ENCODE peak calls at places on chromosome 13, in seven cellular contexts. F is pancreas, Y is lung, R is GM12864, I is breast epithelium, C is PC-3, M is body of pancreas. N is an unnamed sample.

GRCh38 chr13:79861731-79862130 is 380.8 kb downstream of the NDFIP2 start:
- DNase-seq in Y (no peak), I (no peak), R (no peak), C (no peak), F (no peak), M (no peak), N (no peak)

GRCh38 chr13:113179374-113180230 is 21.2 kb downstream of the PROZ start:
- DNase-seq in M (no peak), I (no peak), F (no peak), R (no peak), Y (no peak), C (no peak), N (peak)

GRCh38 chr13:38309397-38309796 is 40.3 kb upstream of the UFM1 start:
- DNase-seq in Y (no peak), M (no peak), R (no peak), C (peak), F (no peak), I (no peak), N (no peak)

GRCh38 chr13:20414475-20415287 is 111.0 kb downstream of the CRYL1 start:
- DNase-seq in C (no peak), F (peak), I (no peak), M (no peak), R (no peak), Y (no peak), N (no peak)

GRCh38 chr13:40389081-40389641 is 277.3 kb downstream of the FOXO1 start:
- DNase-seq in M (no peak), R (no peak), F (no peak), C (no peak), I (no peak), Y (no peak), N (no peak)

GRCh38 chr13:97413694-97414093 is 20.3 kb upstream of the RAP2A start:
- DNase-seq in I (no peak), Y (no peak), R (no peak), M (no peak), F (no peak), C (no peak), N (no peak)

GRCh38 chr13:98252931-98253470 is 75.9 kb upstream of the RNF113B start:
- DNase-seq in F (no peak), Y (no peak), C (no peak), I (no peak), M (no peak), R (no peak), N (no peak)

GRCh38 chr13:59963383-59963782 is 200.3 kb downstream of the DIAPH3 start:
- DNase-seq in I (no peak), R (no peak), C (no peak), F (no peak), Y (no peak), M (no peak), N (no peak)

GRCh38 chr13:44237276-44237767 is 136.3 kb upstream of the SERP2 start:
- DNase-seq in C (peak), R (peak), Y (peak), I (peak), M (peak), F (no peak), N (no peak)

DNA sequence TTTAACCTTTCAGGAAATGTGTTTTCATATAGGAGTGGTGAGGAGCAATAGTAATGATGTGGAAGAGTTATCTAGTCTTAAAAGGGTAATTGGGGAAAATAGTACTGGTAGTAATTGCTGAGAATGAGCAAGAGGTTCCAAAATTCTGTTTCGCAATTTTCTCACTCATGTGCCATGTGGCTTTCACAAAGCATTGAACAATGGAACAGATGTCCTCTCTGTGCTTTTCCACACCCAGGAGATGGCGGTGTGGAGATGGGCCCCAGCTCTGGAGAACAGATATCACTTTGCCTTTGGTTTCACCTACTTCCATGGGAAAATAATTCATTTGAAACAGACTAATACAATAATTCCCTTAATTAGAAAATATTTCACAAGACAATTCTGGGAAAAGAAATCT is 170.0 kb upstream of the SLC10A2 start:
- DNase-seq in I (no peak), R (no peak), C (peak), F (no peak), M (no peak), Y (no peak), N (no peak)
- TF ChIP-seq CTCF in I (no peak), R (no peak), C (peak), F (no peak), M (no peak), Y (no peak), N (peak)

GRCh38 chr13:109881961-109882558 is 95.7 kb upstream of the IRS2 start:
- DNase-seq in F (no peak), Y (no peak), I (no peak), R (no peak), C (no peak), M (no peak), N (no peak)

GRCh38 chr13:109880371-109881346 is 94.3 kb upstream of the IRS2 start:
- DNase-seq in M (no peak), Y (no peak), I (no peak), F (no peak), R (no peak), C (no peak), N (no peak)

GRCh38 chr13:109883181-109884180 is 97.1 kb upstream of the IRS2 start:
- DNase-seq in R (no peak), Y (no peak), C (no peak), M (no peak), F (no peak), I (no peak), N (no peak)

GRCh38 chr13:109879338-109879737 is 93.0 kb upstream of the IRS2 start:
- DNase-seq in Y (no peak), I (no peak), M (no peak), F (no peak), C (no peak), R (no peak), N (no peak)

GRCh38 chr13:109881347-109881725 is 95.0 kb upstream of the IRS2 start:
- DNase-seq in R (no peak), Y (no peak), F (no peak), M (no peak), I (no peak), C (no peak), N (no peak)
- TF ChIP-seq CTCF in R (no peak), Y (no peak), F (no peak), M (no peak), I (no peak), C (no peak), N (no peak)

GRCh38 chr13:75687145-75687763 is 51.1 kb downstream of the LMO7 start:
- DNase-seq in M (no peak), R (no peak), Y (no peak), I (no peak), F (no peak), C (peak), N (no peak)

GRCh38 chr13:75689686-75690085 is 53.6 kb downstream of the LMO7 start:
- DNase-seq in I (no peak), F (no peak), M (no peak), Y (no peak), R (no peak), C (no peak), N (no peak)

GRCh38 chr13:75679459-75679858 is 43.3 kb downstream of the LMO7 start:
- DNase-seq in M (no peak), I (no peak), C (no peak), F (no peak), R (no peak), Y (no peak), N (no peak)

GRCh38 chr13:75691183-75691582 is 55.1 kb downstream of the LMO7 start:
- DNase-seq in R (no peak), I (no peak), C (peak), M (no peak), F (no peak), Y (no peak), N (no peak)

GRCh38 chr13:75685239-75685697 is 49.1 kb downstream of the LMO7 start:
- DNase-seq in C (peak), I (peak), F (no peak), M (no peak), R (no peak), Y (no peak), N (no peak)
- TF ChIP-seq CTCF in C (peak), I (no peak), F (no peak), M (peak), R (no peak), Y (no peak), N (peak)

GRCh38 chr13:29418026-29418425 is 177.5 kb downstream of the SLC7A1 start:
- DNase-seq in R (no peak), M (no peak), I (no peak), F (no peak), C (no peak), Y (no peak), N (no peak)
- TF ChIP-seq CTCF in R (peak), M (no peak), I (no peak), F (no peak), C (peak), Y (no peak), N (no peak)

DNA sequence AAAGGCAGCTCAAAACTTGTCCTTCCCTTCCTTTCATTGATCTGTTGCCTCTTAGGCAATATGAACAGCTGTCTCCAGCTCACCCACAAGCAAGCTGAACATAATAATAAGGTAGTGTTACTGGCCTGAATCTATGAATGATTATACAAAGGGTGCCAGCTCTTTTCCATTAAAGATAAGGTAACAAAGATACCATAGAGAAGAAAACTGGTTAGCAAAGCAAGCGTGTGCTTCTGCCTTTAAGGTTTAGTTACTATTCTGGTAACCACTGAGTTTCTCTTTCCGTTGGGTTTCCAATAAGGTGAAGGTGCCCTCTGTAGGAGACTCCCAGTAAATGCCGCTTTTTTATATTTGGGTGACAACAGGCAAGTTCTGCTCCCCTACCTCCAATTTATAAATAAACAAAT is 12.1 kb upstream of the DACH1 start:
- DNase-seq in Y (no peak), F (no peak), I (no peak), C (peak), R (peak), M (peak), N (no peak)
- TF ChIP-seq CTCF in Y (peak), F (peak), I (peak), C (peak), R (peak), M (peak), N (peak)

GRCh38 chr13:24921003-24921402 is 157.0 kb downstream of the RNF17 start:
- DNase-seq in C (peak), M (no peak), Y (no peak), F (no peak), I (no peak), R (no peak), N (no peak)

GRCh38 chr13:24923305-24923640 is 159.3 kb downstream of the RNF17 start:
- DNase-seq in R (peak), F (no peak), M (no peak), Y (no peak), C (peak), I (no peak), N (no peak)

GRCh38 chr13:24921881-24922280 is 157.9 kb downstream of the RNF17 start:
- DNase-seq in C (no peak), I (no peak), Y (no peak), M (no peak), F (no peak), R (no peak), N (no peak)

GRCh38 chr13:24925318-24926231 is 161.6 kb downstream of the RNF17 start:
- DNase-seq in R (no peak), C (no peak), M (no peak), Y (no peak), F (no peak), I (no peak), N (no peak)

DNA sequence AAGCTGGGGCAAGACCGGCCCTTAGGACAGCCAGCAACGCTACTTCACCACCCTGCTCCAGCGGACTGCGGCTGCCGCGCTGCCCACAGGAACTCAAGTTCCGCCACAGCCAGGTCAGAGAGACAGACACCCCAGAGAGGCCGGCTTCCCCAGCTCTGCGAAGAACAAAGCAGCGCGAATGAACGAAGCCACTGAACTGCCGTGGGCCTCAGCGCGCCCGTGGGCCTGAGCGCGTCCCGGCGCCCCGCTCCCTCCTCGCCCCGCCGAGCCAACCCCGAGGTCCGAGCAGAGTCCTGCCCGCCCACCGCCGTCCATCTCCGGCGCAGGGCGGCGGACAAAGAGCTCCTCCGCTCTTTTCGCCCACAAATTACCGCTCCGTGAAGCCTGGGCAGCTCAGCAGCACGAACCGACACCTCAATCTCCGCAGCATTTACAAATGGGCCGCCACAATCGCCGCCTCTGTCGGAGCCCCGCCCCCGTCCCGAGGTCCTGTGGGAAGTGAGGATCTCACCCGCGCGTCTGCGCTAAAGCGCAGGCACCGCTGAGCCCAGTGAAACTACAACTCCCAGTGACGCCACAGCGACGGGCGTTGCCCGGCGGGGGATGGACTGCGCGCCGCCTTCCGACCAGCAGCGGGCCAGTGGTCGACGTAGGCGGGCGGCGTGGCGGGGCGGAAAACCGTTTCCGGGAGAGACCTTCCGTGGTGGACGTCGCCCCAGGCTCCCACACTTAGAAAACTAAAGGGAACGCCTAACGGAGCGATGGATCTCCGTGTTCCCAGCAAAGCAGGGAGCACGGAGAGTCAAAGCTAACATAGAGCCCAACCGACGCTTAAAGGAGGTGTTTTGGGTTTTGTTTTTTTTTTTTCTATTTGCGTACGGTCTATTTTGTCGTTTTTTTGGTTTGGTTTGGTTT is 158.7 kb downstream of the RNF17 start:
- DNase-seq in C (peak), M (peak), Y (peak), I (peak), R (peak), F (peak), N (peak)
- TF ChIP-seq CTCF in C (no peak), M (peak), Y (no peak), I (no peak), R (no peak), F (no peak), N (no peak)

DNA sequence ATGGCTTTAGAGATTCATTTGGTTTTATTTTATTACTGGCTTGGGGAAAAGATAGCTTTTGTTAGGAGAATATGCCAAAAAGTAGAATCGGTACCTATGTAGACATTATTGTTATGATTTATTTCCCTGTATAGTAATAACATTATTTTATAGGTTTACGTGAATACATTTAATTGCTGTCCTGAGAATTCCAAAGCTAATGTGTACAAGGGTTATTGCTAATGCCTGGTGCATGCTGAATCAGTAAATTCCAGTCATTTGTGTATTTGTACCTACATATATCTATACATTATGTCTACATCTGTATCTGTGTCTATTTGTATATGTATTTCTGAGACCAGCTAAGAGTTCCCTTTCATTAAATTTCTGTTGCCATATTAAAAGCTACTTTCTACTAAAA is 550.9 kb downstream of the GPC6 start:
- DNase-seq in R (no peak), M (no peak), C (peak), F (no peak), I (no peak), Y (no peak), N (no peak)
- TF ChIP-seq CTCF in R (no peak), M (no peak), C (no peak), F (no peak), I (no peak), Y (no peak), N (no peak)

DNA sequence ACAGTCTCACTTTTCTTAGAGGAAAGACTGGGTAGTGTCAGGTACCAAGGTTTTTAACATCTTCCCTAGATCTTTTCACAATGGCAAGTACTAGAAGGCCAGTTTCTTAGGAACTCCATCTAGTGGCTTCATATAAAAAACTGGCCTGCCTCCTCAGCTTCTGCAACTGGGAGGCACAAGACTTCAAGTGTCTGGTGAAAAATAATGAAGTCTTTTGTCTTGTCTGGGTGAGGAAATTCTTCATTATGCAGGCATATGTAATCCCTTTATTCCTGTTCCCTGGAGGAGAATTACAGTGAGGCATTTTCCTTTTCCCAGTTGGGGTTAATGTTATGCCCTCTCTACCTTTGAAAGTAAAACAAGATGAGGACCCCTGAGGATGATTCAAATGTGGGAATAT is 300.5 kb downstream of the NALCN start:
- DNase-seq in Y (no peak), R (no peak), F (no peak), M (no peak), I (no peak), C (peak), N (no peak)
- TF ChIP-seq CTCF in Y (no peak), R (no peak), F (no peak), M (no peak), I (no peak), C (peak), N (peak)

DNA sequence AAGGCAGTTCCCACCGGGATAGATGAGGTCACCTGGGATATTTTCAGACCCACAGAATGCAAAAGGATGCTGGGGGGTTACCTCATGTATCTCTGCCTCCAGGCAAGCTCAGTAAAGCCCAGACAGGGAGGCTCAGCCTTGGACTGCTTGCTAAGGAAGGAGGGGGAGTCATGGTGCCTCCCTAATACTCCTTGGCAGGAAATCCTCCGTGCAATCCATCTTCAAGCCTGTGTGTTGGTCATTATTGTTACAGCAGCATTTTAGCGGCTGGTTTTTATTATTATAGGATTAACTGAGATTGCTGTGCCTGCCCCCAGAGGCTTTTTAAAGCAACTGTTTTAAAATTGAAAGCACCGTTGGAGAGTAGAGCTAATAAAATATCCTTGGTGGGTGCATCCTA is 188.5 kb upstream of the UBL3 start:
- DNase-seq in I (no peak), M (no peak), C (no peak), Y (no peak), R (no peak), F (no peak), N (no peak)
- TF ChIP-seq CTCF in I (no peak), M (no peak), C (no peak), Y (no peak), R (no peak), F (no peak), N (peak)